ENCODE peak calls at places on chromosomes 5 and 9, in eight cellular contexts. One of them, this sample, is unnamed.

GRCh38 chr9:123453904-123454321 is 97.9 kb downstream of the CRB2 start:
- DNase-seq in AG10803: peak; percentile 14
- DNase-seq in GM12865: no peak
- DNase-seq in posterior vena cava: no peak
- DNase-seq in esophagus squamous epithelium: no peak
- DNase-seq in CD4-positive, CD25-positive, alpha-beta regulatory T cell: no peak
- DNase-seq in NCI-H1105 treated with DMSO at 0.1 percent for 48 hours: no peak
- DNase-seq in activated CD8-positive, alpha-beta memory T cell treated with anti-CD3 and anti-CD28 coated beads for 24 hours: no peak
- DNase-seq in this sample: no peak

GRCh38 chr5:132070460-132071337 is 2.9 kb upstream of the CSF2 start:
- DNase-seq in AG10803: peak; percentile 16
- DNase-seq in GM12865: no peak
- DNase-seq in posterior vena cava: no peak
- DNase-seq in esophagus squamous epithelium: no peak
- DNase-seq in CD4-positive, CD25-positive, alpha-beta regulatory T cell: no peak
- DNase-seq in NCI-H1105 treated with DMSO at 0.1 percent for 48 hours: no peak
- DNase-seq in activated CD8-positive, alpha-beta memory T cell treated with anti-CD3 and anti-CD28 coated beads for 24 hours: no peak
- DNase-seq in this sample: peak; percentile 47

GRCh38 chr5:6372251-6373080 is 5.9 kb downstream of the MED10 start:
- DNase-seq in AG10803: no peak
- DNase-seq in GM12865: no peak
- DNase-seq in posterior vena cava: no peak
- DNase-seq in esophagus squamous epithelium: no peak
- DNase-seq in CD4-positive, CD25-positive, alpha-beta regulatory T cell: no peak
- DNase-seq in NCI-H1105 treated with DMSO at 0.1 percent for 48 hours: no peak
- DNase-seq in activated CD8-positive, alpha-beta memory T cell treated with anti-CD3 and anti-CD28 coated beads for 24 hours: peak; percentile 46
- DNase-seq in this sample: peak; percentile 91

GRCh38 chr9:75039006-75039405 is 10.9 kb upstream of the CARNMT1 start:
- DNase-seq in AG10803: peak; percentile 90
- DNase-seq in GM12865: no peak
- DNase-seq in posterior vena cava: no peak
- DNase-seq in esophagus squamous epithelium: no peak
- DNase-seq in CD4-positive, CD25-positive, alpha-beta regulatory T cell: no peak
- DNase-seq in NCI-H1105 treated with DMSO at 0.1 percent for 48 hours: no peak
- DNase-seq in activated CD8-positive, alpha-beta memory T cell treated with anti-CD3 and anti-CD28 coated beads for 24 hours: no peak
- DNase-seq in this sample: no peak

GRCh38 chr9:70156729-70157128 is 102.0 kb upstream of the SMC5 start:
- DNase-seq in AG10803: peak; percentile 38
- DNase-seq in GM12865: no peak
- DNase-seq in posterior vena cava: no peak
- DNase-seq in esophagus squamous epithelium: no peak
- DNase-seq in CD4-positive, CD25-positive, alpha-beta regulatory T cell: no peak
- DNase-seq in NCI-H1105 treated with DMSO at 0.1 percent for 48 hours: no peak
- DNase-seq in activated CD8-positive, alpha-beta memory T cell treated with anti-CD3 and anti-CD28 coated beads for 24 hours: no peak
- DNase-seq in this sample: peak; percentile 18

GRCh38 chr5:160649304-160649703 is 202.7 kb downstream of the ATP10B start:
- DNase-seq in AG10803: no peak
- DNase-seq in GM12865: peak; percentile 21
- DNase-seq in posterior vena cava: no peak
- DNase-seq in esophagus squamous epithelium: no peak
- DNase-seq in CD4-positive, CD25-positive, alpha-beta regulatory T cell: no peak
- DNase-seq in NCI-H1105 treated with DMSO at 0.1 percent for 48 hours: no peak
- DNase-seq in activated CD8-positive, alpha-beta memory T cell treated with anti-CD3 and anti-CD28 coated beads for 24 hours: no peak
- DNase-seq in this sample: no peak

GRCh38 chr9:89610391-89610925 is 5.6 kb downstream of the GADD45G start:
- DNase-seq in AG10803: no peak
- DNase-seq in GM12865: no peak
- DNase-seq in posterior vena cava: no peak
- DNase-seq in esophagus squamous epithelium: no peak
- DNase-seq in CD4-positive, CD25-positive, alpha-beta regulatory T cell: no peak
- DNase-seq in NCI-H1105 treated with DMSO at 0.1 percent for 48 hours: no peak
- DNase-seq in activated CD8-positive, alpha-beta memory T cell treated with anti-CD3 and anti-CD28 coated beads for 24 hours: no peak
- DNase-seq in this sample: no peak

GRCh38 chr5:93723005-93723404 is 18.4 kb downstream of the POU5F2 start:
- DNase-seq in AG10803: no peak
- DNase-seq in GM12865: no peak
- DNase-seq in posterior vena cava: no peak
- DNase-seq in esophagus squamous epithelium: no peak
- DNase-seq in CD4-positive, CD25-positive, alpha-beta regulatory T cell: no peak
- DNase-seq in NCI-H1105 treated with DMSO at 0.1 percent for 48 hours: no peak
- DNase-seq in activated CD8-positive, alpha-beta memory T cell treated with anti-CD3 and anti-CD28 coated beads for 24 hours: no peak
- DNase-seq in this sample: peak; percentile 23

GRCh38 chr5:157816682-157817268 is 42.2 kb downstream of the CLINT1 start:
- DNase-seq in AG10803: peak; percentile 11
- DNase-seq in GM12865: peak; percentile 18
- DNase-seq in posterior vena cava: no peak
- DNase-seq in esophagus squamous epithelium: no peak
- DNase-seq in CD4-positive, CD25-positive, alpha-beta regulatory T cell: no peak
- DNase-seq in NCI-H1105 treated with DMSO at 0.1 percent for 48 hours: peak; percentile 2
- DNase-seq in activated CD8-positive, alpha-beta memory T cell treated with anti-CD3 and anti-CD28 coated beads for 24 hours: no peak
- DNase-seq in this sample: peak; percentile 50

GRCh38 chr9:137621131-137621757 is 2.4 kb downstream of the EHMT1 start:
- DNase-seq in AG10803: no peak
- DNase-seq in GM12865: no peak
- DNase-seq in posterior vena cava: peak; percentile 37
- DNase-seq in esophagus squamous epithelium: no peak
- DNase-seq in CD4-positive, CD25-positive, alpha-beta regulatory T cell: no peak
- DNase-seq in NCI-H1105 treated with DMSO at 0.1 percent for 48 hours: no peak
- DNase-seq in activated CD8-positive, alpha-beta memory T cell treated with anti-CD3 and anti-CD28 coated beads for 24 hours: no peak
- DNase-seq in this sample: peak; percentile 34

GRCh38 chr5:75513841-75514240 is 2.1 kb downstream of the POLK start:
- DNase-seq in AG10803: no peak
- DNase-seq in GM12865: no peak
- DNase-seq in posterior vena cava: no peak
- DNase-seq in esophagus squamous epithelium: no peak
- DNase-seq in CD4-positive, CD25-positive, alpha-beta regulatory T cell: no peak
- DNase-seq in NCI-H1105 treated with DMSO at 0.1 percent for 48 hours: no peak
- DNase-seq in activated CD8-positive, alpha-beta memory T cell treated with anti-CD3 and anti-CD28 coated beads for 24 hours: no peak
- DNase-seq in this sample: no peak

GRCh38 chr5:67179695-67180302 is 16.8 kb downstream of the CD180 start:
- DNase-seq in AG10803: no peak
- DNase-seq in GM12865: no peak
- DNase-seq in posterior vena cava: no peak
- DNase-seq in esophagus squamous epithelium: no peak
- DNase-seq in CD4-positive, CD25-positive, alpha-beta regulatory T cell: no peak
- DNase-seq in NCI-H1105 treated with DMSO at 0.1 percent for 48 hours: no peak
- DNase-seq in activated CD8-positive, alpha-beta memory T cell treated with anti-CD3 and anti-CD28 coated beads for 24 hours: no peak
- DNase-seq in this sample: no peak

GRCh38 chr5:171311698-171312083 is 2.6 kb downstream of the TLX3 start:
- DNase-seq in AG10803: no peak
- DNase-seq in GM12865: no peak
- DNase-seq in posterior vena cava: no peak
- DNase-seq in esophagus squamous epithelium: no peak
- DNase-seq in CD4-positive, CD25-positive, alpha-beta regulatory T cell: no peak
- DNase-seq in NCI-H1105 treated with DMSO at 0.1 percent for 48 hours: no peak
- DNase-seq in activated CD8-positive, alpha-beta memory T cell treated with anti-CD3 and anti-CD28 coated beads for 24 hours: no peak
- DNase-seq in this sample: no peak

GRCh38 chr9:114512337-114512874 is 7.1 kb upstream of the WHRN start:
- DNase-seq in AG10803: peak; percentile 6
- DNase-seq in GM12865: no peak
- DNase-seq in posterior vena cava: no peak
- DNase-seq in esophagus squamous epithelium: no peak
- DNase-seq in CD4-positive, CD25-positive, alpha-beta regulatory T cell: no peak
- DNase-seq in NCI-H1105 treated with DMSO at 0.1 percent for 48 hours: no peak
- DNase-seq in activated CD8-positive, alpha-beta memory T cell treated with anti-CD3 and anti-CD28 coated beads for 24 hours: no peak
- DNase-seq in this sample: peak; percentile 26

GRCh38 chr5:164153469-164154172 is 648.2 kb downstream of the MAT2B start:
- DNase-seq in AG10803: no peak
- DNase-seq in GM12865: no peak
- DNase-seq in posterior vena cava: no peak
- DNase-seq in esophagus squamous epithelium: no peak
- DNase-seq in CD4-positive, CD25-positive, alpha-beta regulatory T cell: no peak
- DNase-seq in NCI-H1105 treated with DMSO at 0.1 percent for 48 hours: no peak
- DNase-seq in activated CD8-positive, alpha-beta memory T cell treated with anti-CD3 and anti-CD28 coated beads for 24 hours: no peak
- DNase-seq in this sample: no peak

GRCh38 chr9:127550277-127550676 is 61.8 kb upstream of the STXBP1 start:
- DNase-seq in AG10803: no peak
- DNase-seq in GM12865: no peak
- DNase-seq in posterior vena cava: no peak
- DNase-seq in esophagus squamous epithelium: no peak
- DNase-seq in CD4-positive, CD25-positive, alpha-beta regulatory T cell: no peak
- DNase-seq in NCI-H1105 treated with DMSO at 0.1 percent for 48 hours: no peak
- DNase-seq in activated CD8-positive, alpha-beta memory T cell treated with anti-CD3 and anti-CD28 coated beads for 24 hours: no peak
- DNase-seq in this sample: no peak

GRCh38 chr5:119255571-119256356 is 100.1 kb upstream of the TNFAIP8 start:
- DNase-seq in AG10803: no peak
- DNase-seq in GM12865: peak; percentile 34
- DNase-seq in posterior vena cava: no peak
- DNase-seq in esophagus squamous epithelium: no peak
- DNase-seq in CD4-positive, CD25-positive, alpha-beta regulatory T cell: no peak
- DNase-seq in NCI-H1105 treated with DMSO at 0.1 percent for 48 hours: no peak
- DNase-seq in activated CD8-positive, alpha-beta memory T cell treated with anti-CD3 and anti-CD28 coated beads for 24 hours: no peak
- DNase-seq in this sample: peak; percentile 43

This sample was measured in dermis blood vessel endothelial cell.